ENCODE peak calls at places on chromosomes 1 and 21, in ten cellular contexts. O is BJ, N is fibroblast of villous mesenchyme, M is nephron progenitor cell, D is cardiac fibroblast, L is neural progenitor cell, R is neural crest cell, H is type B pancreatic cell, I is prostate gland, S is GM06990. V is an unnamed sample.

GRCh38 chr21:46172863-46173528 is 11.3 kb downstream of the SPATC1L start:
- DNase-seq in O (no peak), N (no peak), M (no peak), D (no peak), L (no peak), R (no peak), H (peak), I (no peak), S (no peak), V (no peak)

GRCh38 chr21:20570824-20571232 is 427.4 kb upstream of the NCAM2 start:
- DNase-seq in O (no peak), N (no peak), M (no peak), D (no peak), L (peak), R (no peak), H (no peak), I (no peak), S (no peak), V (no peak)

GRCh38 chr21:44331650-44332306 is 7.4 kb downstream of the CFAP410 start:
- DNase-seq in O (no peak), N (peak), M (no peak), D (peak), L (no peak), R (no peak), H (no peak), I (no peak), S (no peak), V (no peak)

GRCh38 chr1:39046811-39047210 is 20.7 kb downstream of the NDUFS5 start:
- DNase-seq in O (no peak), N (no peak), M (no peak), D (peak), L (no peak), R (no peak), H (no peak), I (no peak), S (no peak), V (no peak)

GRCh38 chr1:170685166-170685565 is 21.2 kb downstream of the PRRX1 start:
- DNase-seq in O (peak), N (peak), M (no peak), D (peak), L (no peak), R (no peak), H (no peak), I (no peak), S (no peak), V (no peak)

GRCh38 chr1:23548704-23549143 is 10.6 kb downstream of the ID3 start:
- DNase-seq in O (no peak), N (peak), M (peak), D (peak), L (no peak), R (no peak), H (no peak), I (no peak), S (no peak), V (peak)

GRCh38 chr1:20037877-20038276 is 32.1 kb upstream of the PLA2G5 start:
- DNase-seq in O (no peak), N (peak), M (no peak), D (no peak), L (no peak), R (no peak), H (no peak), I (no peak), S (no peak), V (no peak)

GRCh38 chr1:16178596-16179497 is 23.0 kb upstream of the EPHA2 start:
- DNase-seq in O (no peak), N (peak), M (no peak), D (no peak), L (no peak), R (no peak), H (no peak), I (peak), S (no peak), V (no peak)

GRCh38 chr1:245704765-245705164 is 550.0 kb downstream of the KIF26B start:
- DNase-seq in O (no peak), N (no peak), M (no peak), D (peak), L (no peak), R (no peak), H (no peak), I (no peak), S (no peak), V (no peak)

GRCh38 chr1:58011978-58012377 is 534.5 kb downstream of the OMA1 start:
- DNase-seq in O (no peak), N (no peak), M (no peak), D (no peak), L (no peak), R (no peak), H (no peak), I (no peak), S (no peak), V (no peak)

GRCh38 chr21:15221799-15222386 is 157.1 kb upstream of the NRIP1 start:
- DNase-seq in O (no peak), N (peak), M (peak), D (peak), L (peak), R (peak), H (no peak), I (no peak), S (no peak), V (no peak)

GRCh38 chr21:45153358-45154318 is 79.3 kb downstream of the ADARB1 start:
- DNase-seq in O (peak), N (no peak), M (no peak), D (no peak), L (no peak), R (no peak), H (no peak), I (no peak), S (no peak), V (no peak)

GRCh38 chr1:239742416-239743109 is 349.1 kb upstream of the FMN2 start:
- DNase-seq in O (no peak), N (no peak), M (no peak), D (no peak), L (no peak), R (no peak), H (no peak), I (no peak), S (no peak), V (no peak)

GRCh38 chr1:85102479-85102878 is 54.2 kb upstream of the MCOLN3 start:
- DNase-seq in O (no peak), N (no peak), M (no peak), D (no peak), L (no peak), R (no peak), H (no peak), I (no peak), S (no peak), V (no peak)

GRCh38 chr1:201702936-201703335 is 126.0 kb upstream of the IPO9 start:
- DNase-seq in O (no peak), N (peak), M (peak), D (peak), L (peak), R (no peak), H (no peak), I (no peak), S (no peak), V (no peak)

GRCh38 chr21:29940993-29941392 is 1.2 kb upstream of the GRIK1 start:
- DNase-seq in O (no peak), N (no peak), M (no peak), D (no peak), L (no peak), R (no peak), H (no peak), I (no peak), S (no peak), V (no peak)

GRCh38 chr1:217089239-217090014 is 366.2 kb upstream of the ESRRG start:
- DNase-seq in O (no peak), N (peak), M (peak), D (peak), L (peak), R (peak), H (no peak), I (peak), S (no peak), V (peak)

GRCh38 chr1:228209657-228210056 is 1.8 kb downstream of the OBSCN start:
- DNase-seq in O (no peak), N (no peak), M (no peak), D (no peak), L (no peak), R (no peak), H (no peak), I (no peak), S (no peak), V (no peak)

GRCh38 chr1:228540161-228540917 is 53.2 kb downstream of the RNF187 start:
- DNase-seq in O (no peak), N (no peak), M (no peak), D (no peak), L (no peak), R (no peak), H (no peak), I (no peak), S (no peak), V (no peak)

GRCh38 chr1:162861101-162861500 is at the start of gene CCDC190:
- DNase-seq in O (no peak), N (no peak), M (no peak), D (peak), L (no peak), R (no peak), H (no peak), I (no peak), S (no peak), V (no peak)

GRCh38 chr1:191160837-191161236 is 683.2 kb upstream of the BRINP3 start:
- DNase-seq in O (no peak), N (no peak), M (no peak), D (no peak), L (no peak), R (no peak), H (no peak), I (no peak), S (no peak), V (no peak)

GRCh38 chr1:222095606-222096475 is 354.0 kb upstream of the DUSP10 start:
- DNase-seq in O (no peak), N (no peak), M (peak), D (no peak), L (peak), R (peak), H (no peak), I (no peak), S (peak), V (peak)

GRCh38 chr1:3889952-3890351 is 10.1 kb downstream of the C1orf174 start:
- DNase-seq in O (no peak), N (no peak), M (no peak), D (no peak), L (no peak), R (no peak), H (no peak), I (no peak), S (no peak), V (no peak)

GRCh38 chr1:24575905-24576587 is 20.2 kb downstream of the NCMAP start:
- DNase-seq in O (no peak), N (no peak), M (no peak), D (no peak), L (peak), R (no peak), H (no peak), I (no peak), S (no peak), V (no peak)

GRCh38 chr1:31640964-31641363 is 3.7 kb downstream of the PEF1 start:
- DNase-seq in O (no peak), N (no peak), M (no peak), D (no peak), L (no peak), R (no peak), H (no peak), I (no peak), S (no peak), V (no peak)

GRCh38 chr1:91165033-91165654 is 143.3 kb upstream of the ZNF644 start:
- DNase-seq in O (no peak), N (peak), M (peak), D (peak), L (peak), R (peak), H (peak), I (peak), S (peak), V (peak)

GRCh38 chr1:219317762-219318353 is 144.2 kb downstream of the LYPLAL1 start:
- DNase-seq in O (no peak), N (no peak), M (peak), D (peak), L (peak), R (no peak), H (no peak), I (no peak), S (no peak), V (peak)

GRCh38 chr1:31502926-31503511 is 73.3 kb upstream of the TINAGL1 start:
- DNase-seq in O (no peak), N (no peak), M (no peak), D (no peak), L (peak), R (no peak), H (no peak), I (no peak), S (no peak), V (no peak)

GRCh38 chr1:32904797-32905196 is 3.6 kb upstream of the TMEM54 start:
- DNase-seq in O (no peak), N (no peak), M (no peak), D (no peak), L (no peak), R (no peak), H (no peak), I (no peak), S (no peak), V (no peak)

GRCh38 chr1:153775432-153776311 is 465 bp downstream of the SLC27A3 start:
- DNase-seq in O (no peak), N (peak), M (peak), D (peak), L (peak), R (no peak), H (peak), I (peak), S (peak), V (peak)

GRCh38 chr1:157399984-157400382 is 152.3 kb downstream of the FCRL5 start:
- DNase-seq in O (no peak), N (peak), M (no peak), D (no peak), L (no peak), R (no peak), H (no peak), I (no peak), S (no peak), V (peak)

DNA sequence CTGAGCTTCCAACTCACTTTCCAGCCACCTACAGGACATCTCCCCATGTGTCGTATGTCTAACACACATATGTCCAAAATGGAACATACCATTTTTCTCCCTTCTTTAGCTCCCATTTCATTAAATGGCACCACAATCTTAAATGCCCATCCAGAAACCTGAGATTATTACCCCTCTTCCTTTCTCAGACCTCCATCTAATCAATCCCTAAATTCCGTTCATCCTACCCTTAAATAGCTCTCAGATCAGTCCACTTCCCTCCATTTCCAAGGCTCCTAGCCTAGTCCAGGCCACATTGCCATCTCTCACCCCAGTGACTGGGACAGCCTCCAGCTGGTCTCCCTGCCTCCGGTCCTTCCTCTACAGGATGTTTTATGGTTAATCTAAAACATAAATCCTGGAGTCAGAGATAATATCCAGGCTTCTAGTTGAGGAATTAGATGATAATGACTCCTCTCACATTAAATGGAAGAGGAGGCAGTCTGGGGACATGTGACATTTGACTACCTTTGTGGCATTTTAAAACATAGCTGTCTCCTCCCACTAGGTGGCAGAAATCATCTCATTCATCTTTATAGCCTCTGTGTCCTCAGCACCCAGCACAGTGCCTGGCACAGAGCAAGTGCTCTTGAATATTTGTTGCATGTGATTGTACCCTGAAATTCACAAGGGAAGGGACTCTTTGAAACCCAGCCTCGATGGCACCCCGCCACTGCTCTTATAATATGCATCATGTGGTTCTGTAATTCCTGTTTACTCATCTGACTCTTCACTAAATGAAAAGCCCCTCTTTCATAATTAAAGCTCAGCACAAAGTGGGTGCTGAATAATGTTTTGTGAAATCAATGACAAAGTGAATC is 102.3 kb downstream of the TMEM53 start:
- DNase-seq in O (no peak), N (no peak), M (no peak), D (no peak), L (no peak), R (no peak), H (no peak), I (no peak), S (no peak), V (peak)
- TF ChIP-seq CTCF in O (peak), N (peak), M (peak), D (peak), L (peak), R (peak), H (peak), I (peak), S (peak), V (peak)

GRCh38 chr1:54806931-54807611 is 5.9 kb upstream of the TTC22 start:
- DNase-seq in O (no peak), N (no peak), M (no peak), D (no peak), L (no peak), R (no peak), H (peak), I (no peak), S (no peak), V (no peak)

GRCh38 chr1:54810144-54810942 is 9.2 kb upstream of the TTC22 start:
- DNase-seq in O (no peak), N (peak), M (peak), D (peak), L (peak), R (peak), H (peak), I (peak), S (peak), V (peak)

GRCh38 chr1:54809496-54810074 is 8.5 kb upstream of the TTC22 start:
- DNase-seq in O (no peak), N (no peak), M (no peak), D (no peak), L (no peak), R (no peak), H (peak), I (no peak), S (no peak), V (no peak)

GRCh38 chr1:54807756-54808155 is 6.6 kb upstream of the TTC22 start:
- DNase-seq in O (no peak), N (no peak), M (no peak), D (no peak), L (no peak), R (no peak), H (peak), I (no peak), S (no peak), V (no peak)

DNA sequence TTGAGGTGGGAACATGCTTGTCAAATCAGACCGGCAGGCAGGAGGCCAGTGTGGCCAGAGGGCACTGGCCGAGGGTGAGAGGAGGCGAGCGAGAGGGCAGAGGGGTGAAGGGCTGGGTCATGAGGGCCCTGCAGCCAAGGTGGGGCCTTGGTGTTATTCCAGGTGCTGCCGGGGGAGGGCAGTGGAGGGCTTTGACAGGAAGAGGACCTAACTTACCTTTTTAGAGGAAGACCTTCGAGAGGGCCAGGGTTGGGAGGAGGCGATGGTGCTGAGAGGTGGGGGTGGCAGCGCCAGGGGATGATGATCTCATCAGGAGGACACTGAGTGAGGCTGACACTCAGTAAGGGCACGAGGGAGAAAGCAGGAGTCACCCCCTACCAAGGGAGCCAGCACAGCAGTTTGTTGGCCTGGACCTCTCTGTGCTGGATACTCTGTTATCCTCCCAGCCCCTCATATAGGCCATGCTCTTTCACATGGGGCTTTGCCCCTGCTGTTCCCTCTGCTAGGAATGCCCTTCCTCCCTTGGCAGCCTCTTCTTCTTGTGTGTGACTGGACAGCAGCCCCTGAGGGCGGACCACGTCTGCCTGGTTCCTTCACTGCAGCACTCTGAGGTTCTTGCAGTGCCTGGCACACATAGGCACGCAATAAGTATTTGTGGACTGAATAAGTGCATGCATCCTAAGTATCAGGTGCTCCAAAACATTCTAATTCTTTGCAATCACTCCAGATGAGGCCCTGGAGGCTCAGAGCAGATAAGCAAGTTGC is 7.5 kb upstream of the TTC22 start:
- DNase-seq in O (no peak), N (no peak), M (no peak), D (no peak), L (no peak), R (no peak), H (peak), I (no peak), S (no peak), V (no peak)
- TF ChIP-seq CTCF in O (peak), N (peak), M (peak), D (peak), L (peak), R (peak), H (peak), I (no peak), S (no peak), V (no peak)

GRCh38 chr1:174150499-174150898 is 8.8 kb upstream of the RABGAP1L start:
- DNase-seq in O (no peak), N (no peak), M (no peak), D (no peak), L (no peak), R (no peak), H (no peak), I (no peak), S (no peak), V (no peak)

GRCh38 chr1:174152424-174152823 is 6.9 kb upstream of the RABGAP1L start:
- DNase-seq in O (no peak), N (no peak), M (no peak), D (no peak), L (no peak), R (no peak), H (no peak), I (no peak), S (no peak), V (no peak)

GRCh38 chr1:174153825-174154107 is 5.6 kb upstream of the RABGAP1L start:
- DNase-seq in O (no peak), N (no peak), M (no peak), D (no peak), L (no peak), R (no peak), H (no peak), I (no peak), S (no peak), V (no peak)

GRCh38 chr1:174156437-174156836 is 2.9 kb upstream of the RABGAP1L start:
- DNase-seq in O (no peak), N (no peak), M (no peak), D (no peak), L (no peak), R (no peak), H (no peak), I (no peak), S (no peak), V (no peak)

GRCh38 chr1:174153085-174153824 is 6.1 kb upstream of the RABGAP1L start:
- DNase-seq in O (no peak), N (peak), M (no peak), D (no peak), L (no peak), R (no peak), H (no peak), I (no peak), S (peak), V (no peak)
- TF ChIP-seq CTCF in O (no peak), N (no peak), M (no peak), D (no peak), L (no peak), R (peak), H (no peak), I (no peak), S (peak), V (no peak)

GRCh38 chr1:28545246-28545628 is 7.6 kb upstream of the TRNAU1AP start:
- DNase-seq in O (no peak), N (no peak), M (no peak), D (no peak), L (no peak), R (no peak), H (no peak), I (no peak), S (no peak), V (no peak)

GRCh38 chr1:28538286-28538685 is 14.6 kb upstream of the TRNAU1AP start:
- DNase-seq in O (no peak), N (no peak), M (no peak), D (no peak), L (no peak), R (no peak), H (no peak), I (no peak), S (no peak), V (no peak)

GRCh38 chr1:28537457-28538199 is 15.3 kb upstream of the TRNAU1AP start:
- DNase-seq in O (no peak), N (no peak), M (no peak), D (no peak), L (no peak), R (no peak), H (no peak), I (no peak), S (no peak), V (no peak)

GRCh38 chr1:28535180-28535579 is 17.7 kb upstream of the TRNAU1AP start:
- DNase-seq in O (no peak), N (no peak), M (no peak), D (no peak), L (no peak), R (no peak), H (no peak), I (no peak), S (no peak), V (no peak)

DNA sequence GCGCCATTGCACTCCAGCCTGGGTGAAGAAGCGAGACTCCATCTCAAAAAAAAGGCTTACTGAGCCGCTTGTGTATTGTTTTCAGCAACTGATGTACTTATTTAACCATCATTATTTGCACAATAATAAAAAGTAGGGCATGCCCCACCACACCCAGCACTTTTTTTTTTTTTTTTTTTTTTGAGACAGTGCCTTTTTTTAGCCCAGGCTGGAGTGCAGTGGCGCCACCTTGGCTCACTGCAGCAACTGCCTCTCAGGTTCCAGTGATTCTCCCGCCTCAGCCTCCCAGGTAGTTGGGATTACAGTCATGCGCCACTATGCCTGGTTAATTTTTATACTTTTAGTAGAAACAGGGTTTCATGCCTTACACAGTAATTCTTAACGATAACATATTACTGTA is 12.2 kb upstream of the TRNAU1AP start:
- DNase-seq in O (no peak), N (no peak), M (no peak), D (no peak), L (no peak), R (no peak), H (no peak), I (no peak), S (no peak), V (no peak)
- TF ChIP-seq CTCF in O (peak), N (peak), M (no peak), D (peak), L (peak), R (no peak), H (peak), I (no peak), S (no peak), V (no peak)

V was measured in GM13977.